ENCODE peak calls at places on chromosome 22, in ten cellular contexts. V is stomach, Z is psoas muscle, M is spleen, D is adrenal gland, B is left ventricle myocardium inferior, W is cardiac muscle cell, S is endodermal cell, Y is fibroblast of pulmonary artery, C is heart left ventricle. N is an unnamed sample.

GRCh38 chr22:31068970-31069369 is 12.1 kb upstream of the SMTN start:
- DNase-seq in V (no peak), Z (no peak), M (no peak), D (no peak), B (no peak), W (no peak), S (no peak), Y (no peak), C (no peak), N (no peak)

GRCh38 chr22:27163162-27164137 is 506.1 kb downstream of the MIAT start:
- DNase-seq in V (no peak), Z (no peak), M (no peak), D (no peak), B (no peak), W (no peak), S (no peak), Y (no peak), C (no peak), N (no peak)

GRCh38 chr22:44039566-44040171 is 15.6 kb downstream of the PARVB start:
- DNase-seq in V (no peak), Z (no peak), M (no peak), D (no peak), B (no peak), W (no peak), S (no peak), Y (no peak), C (no peak), N (no peak)

GRCh38 chr22:35399114-35399677 is 744 bp upstream of the MCM5 start:
- DNase-seq in V (no peak), Z (no peak), M (no peak), D (no peak), B (no peak), W (no peak), S (peak; percentile 66), Y (no peak), C (no peak), N (no peak)

GRCh38 chr22:39277135-39277607 is 32.4 kb upstream of the PDGFB start:
- DNase-seq in V (no peak), Z (no peak), M (no peak), D (no peak), B (no peak), W (no peak), S (no peak), Y (peak; percentile 53), C (no peak), N (no peak)

GRCh38 chr22:44047891-44048301 is 23.8 kb downstream of the PARVB start:
- DNase-seq in V (no peak), Z (no peak), M (no peak), D (no peak), B (no peak), W (no peak), S (no peak), Y (no peak), C (no peak), N (no peak)

GRCh38 chr22:25081409-25081824 is 118.2 kb upstream of the CRYBB3 start:
- DNase-seq in V (peak; percentile 57), Z (no peak), M (no peak), D (no peak), B (no peak), W (no peak), S (peak; percentile 80), Y (peak; percentile 55), C (no peak), N (no peak)

GRCh38 chr22:38246692-38247091 is 26.1 kb downstream of the TMEM184B start:
- DNase-seq in V (no peak), Z (peak; percentile 70), M (no peak), D (no peak), B (peak; percentile 66), W (no peak), S (no peak), Y (no peak), C (peak; percentile 73), N (no peak)

GRCh38 chr22:37186997-37187522 is 987 bp downstream of the C1QTNF6 start:
- DNase-seq in V (no peak), Z (no peak), M (peak; percentile 63), D (no peak), B (peak; percentile 14), W (no peak), S (no peak), Y (peak; percentile 38), C (peak; percentile 39), N (no peak)

GRCh38 chr22:34437140-34437539 is 516.9 kb upstream of the LARGE1 start:
- DNase-seq in V (no peak), Z (no peak), M (no peak), D (no peak), B (no peak), W (no peak), S (no peak), Y (no peak), C (no peak), N (no peak)

GRCh38 chr22:29055192-29055830 is 6.3 kb downstream of the C22orf31 start:
- DNase-seq in V (no peak), Z (no peak), M (no peak), D (no peak), B (no peak), W (no peak), S (peak; percentile 63), Y (no peak), C (no peak), N (no peak)
- H3K4me3 ChIP-seq in V (no peak overlapping the region), Z (no peak overlapping the region), M (no peak overlapping the region), D (no peak overlapping the region), B (no peak overlapping the region), W (no peak overlapping the region), S (no peak overlapping the region), Y (no peak overlapping the region), C (no peak overlapping the region), N (no peak overlapping the region)

GRCh38 chr22:23036684-23037428 is 33.5 kb upstream of the GNAZ start:
- DNase-seq in V (no peak), Z (no peak), M (no peak), D (peak; percentile 69), B (no peak), W (no peak), S (no peak), Y (peak; percentile 35), C (no peak), N (no peak)

GRCh38 chr22:23033116-23033905 is 37.0 kb upstream of the GNAZ start:
- DNase-seq in V (no peak), Z (no peak), M (no peak), D (no peak), B (no peak), W (no peak), S (no peak), Y (no peak), C (no peak), N (no peak)

GRCh38 chr22:23034621-23035556 is 35.4 kb upstream of the GNAZ start:
- DNase-seq in V (no peak), Z (no peak), M (no peak), D (no peak), B (no peak), W (no peak), S (no peak), Y (no peak), C (no peak), N (no peak)

GRCh38 chr22:23037429-23038333 is 32.6 kb upstream of the GNAZ start:
- DNase-seq in V (no peak), Z (no peak), M (no peak), D (no peak), B (no peak), W (no peak), S (no peak), Y (no peak), C (no peak), N (peak; percentile 40)

DNA sequence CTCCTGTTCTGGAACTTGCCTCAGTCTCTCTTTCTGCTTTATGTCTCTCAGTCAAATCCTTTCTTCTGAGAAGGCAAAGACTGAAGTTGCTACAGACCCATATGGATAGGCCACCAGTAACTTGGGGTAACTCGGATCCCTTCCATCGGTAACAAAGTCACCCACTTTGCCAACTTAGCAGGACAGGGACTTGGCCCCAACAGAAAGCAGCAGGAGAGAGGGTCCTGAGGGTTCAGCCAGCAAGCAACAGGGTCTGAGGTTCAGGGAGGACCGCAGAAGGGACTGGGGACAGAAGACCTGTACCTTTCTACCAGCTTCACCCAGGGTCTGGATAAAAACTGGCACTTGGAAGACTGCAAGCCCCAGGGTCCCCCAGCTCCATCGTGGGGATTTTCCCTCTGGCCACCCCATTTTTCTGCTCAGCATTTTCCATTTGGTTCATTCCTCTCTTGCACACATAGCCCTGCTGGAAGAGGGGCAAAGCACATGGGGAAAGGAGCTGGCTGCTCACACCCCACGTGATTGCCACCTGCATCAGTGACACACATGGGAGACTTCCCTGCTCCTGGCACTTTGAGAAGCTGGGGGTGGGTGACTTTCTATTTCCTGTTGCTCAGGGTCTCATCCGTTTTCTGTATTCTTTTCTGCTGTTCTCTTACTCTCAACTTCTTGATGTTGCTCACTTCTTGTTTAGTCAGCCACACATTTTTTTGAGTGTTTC is 34.6 kb upstream of the GNAZ start:
- DNase-seq in V (no peak), Z (no peak), M (peak; percentile 84), D (no peak), B (no peak), W (no peak), S (no peak), Y (no peak), C (no peak), N (no peak)
- TF ChIP-seq CTCF in V (no peak), Z (no peak), M (no peak), D (no peak), B (no peak), W (no peak), S (no peak), Y (no peak), C (no peak), N (no peak)

DNA sequence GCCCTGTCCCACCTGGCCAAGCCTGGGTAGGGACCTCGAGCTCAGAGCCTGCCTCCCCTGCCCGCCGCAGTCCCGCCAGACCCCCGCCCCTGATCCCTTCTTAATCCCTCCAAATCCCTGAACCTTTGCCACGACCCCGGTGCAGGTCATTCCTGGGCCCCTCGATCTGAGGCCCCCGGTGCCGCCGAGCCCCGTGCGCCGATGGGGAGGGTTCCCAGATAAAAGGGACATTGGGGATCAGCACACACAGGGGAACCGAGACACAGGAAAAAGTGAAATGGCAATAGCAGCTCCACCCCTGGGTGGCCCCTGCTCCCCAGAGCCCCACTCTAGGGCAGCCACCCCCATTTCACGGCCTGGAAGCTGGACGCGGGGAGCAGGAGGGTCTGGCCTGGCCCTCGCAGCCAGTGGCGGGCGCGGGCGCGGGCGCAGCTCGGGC is 1.3 kb upstream of the WNT7B start:
- DNase-seq in V (no peak), Z (no peak), M (no peak), D (no peak), B (no peak), W (no peak), S (no peak), Y (no peak), C (no peak), N (no peak)
- H3K4me3 ChIP-seq in V (peak overlapping the region; percentile 77), Z (peak overlapping the region; percentile 71), M (peak overlapping the region; percentile 57), D (no peak overlapping the region), B (peak overlapping the region; percentile 75), W (no peak overlapping the region), S (no peak overlapping the region), Y (no peak overlapping the region), C (peak overlapping the region; percentile 39), N (peak overlapping the region; percentile 56)

DNA sequence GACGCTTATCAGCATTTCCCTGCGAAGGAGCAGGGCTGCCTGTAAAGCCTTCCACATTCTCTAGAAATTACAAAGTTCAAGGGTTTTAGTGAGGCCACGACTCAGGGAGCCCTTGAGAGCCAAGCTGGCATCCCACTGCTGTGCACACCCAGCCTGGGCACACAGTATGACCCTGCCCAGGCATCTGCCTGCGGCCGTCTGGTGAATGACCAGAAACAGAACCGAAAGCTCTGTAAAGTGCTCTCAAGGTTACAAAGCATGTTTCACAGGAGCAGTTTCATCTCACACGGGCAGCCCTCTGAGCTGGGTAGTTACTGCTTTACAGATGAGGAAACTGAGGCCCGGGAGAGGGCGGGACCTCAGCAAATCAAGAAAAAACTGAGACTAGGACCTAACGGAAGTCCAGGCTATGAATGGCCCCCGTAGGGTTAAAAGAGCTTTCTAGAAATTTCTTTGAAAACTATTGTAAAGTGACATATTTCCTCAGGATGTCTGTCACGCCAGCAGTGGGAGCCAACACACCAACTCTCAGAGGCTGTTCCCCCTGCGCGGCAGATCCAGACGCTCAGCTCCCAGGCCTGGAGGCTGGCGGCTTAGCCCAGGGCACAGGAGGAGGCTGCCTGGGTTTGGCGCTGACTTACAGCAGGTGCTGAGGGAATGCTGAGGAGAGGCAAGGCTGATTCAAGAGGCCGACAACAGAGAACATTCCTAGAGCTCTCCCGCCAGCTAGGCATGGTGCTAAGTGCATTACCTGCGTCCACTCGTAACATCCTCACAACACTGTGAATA is 7.7 kb upstream of the TCF20 start:
- DNase-seq in V (no peak), Z (no peak), M (peak; percentile 77), D (peak; percentile 74), B (no peak), W (peak; percentile 37), S (peak; percentile 71), Y (no peak), C (no peak), N (no peak)
- TF ChIP-seq CTCF in V (no peak), Z (no peak), M (no peak), D (no peak), B (no peak), W (peak; percentile 20), S (peak; percentile 39), Y (peak; percentile 16), C (peak; percentile 24), N (peak; percentile 33)

N was measured in astrocyte of the cerebellum.